ENCODE peak calls at places on chromosomes 16 and 17, in four cellular contexts. O is upper lobe of left lung, H is suprapubic skin, M is heart left ventricle. J is an unnamed sample.
A peak's percentile ranks its signal among the peaks of the same experiment; 100 is the strongest.

GRCh38 chr17:74749262-74750038 is 1.0 kb downstream of the NHERF1 start:
- DNase-seq in O (peak; percentile 90), H (no peak), M (no peak), J (no peak)

GRCh38 chr17:82031303-82031884 is at the start of gene RAC3:
- DNase-seq in O (peak; percentile 85), H (no peak), M (no peak), J (no peak)

GRCh38 chr16:75593825-75594820 is 27.9 kb downstream of the GABARAPL2 start:
- DNase-seq in O (no peak), H (no peak), M (no peak), J (no peak)

GRCh38 chr17:80104321-80104955 is 3.1 kb downstream of the GAA start:
- DNase-seq in O (no peak), H (no peak), M (no peak), J (no peak)

GRCh38 chr17:49071106-49071505 is 61.5 kb upstream of the B4GALNT2 start:
- DNase-seq in O (no peak), H (no peak), M (no peak), J (no peak)

GRCh38 chr16:76653390-76654026 is 376.3 kb downstream of the CNTNAP4 start:
- DNase-seq in O (no peak), H (no peak), M (no peak), J (no peak)

GRCh38 chr16:4373356-4373908 is 1.8 kb downstream of the VASN start:
- DNase-seq in O (no peak), H (peak; percentile 80), M (no peak), J (no peak)

GRCh38 chr17:1373710-1374237 is 26.2 kb downstream of the YWHAE start:
- DNase-seq in O (no peak), H (no peak), M (no peak), J (no peak)

GRCh38 chr17:56592487-56593072 is 919 bp upstream of the NOG start:
- DNase-seq in O (peak; percentile 95), H (no peak), M (peak; percentile 35), J (peak; percentile 46)

GRCh38 chr16:87560428-87561199 is 41.7 kb upstream of the JPH3 start:
- DNase-seq in O (peak; percentile 68), H (peak; percentile 86), M (peak; percentile 57), J (no peak)

GRCh38 chr17:39634384-39634871 is 2.5 kb upstream of the STARD3 start:
- DNase-seq in O (no peak), H (no peak), M (no peak), J (no peak)

GRCh38 chr17:62628845-62629555 is 1.5 kb downstream of the MRC2 start:
- DNase-seq in O (no peak), H (no peak), M (peak; percentile 47), J (no peak)
- H3K4me3 ChIP-seq in O (peak overlapping the region; percentile 53), H (peak overlapping the region; percentile 81), M (peak overlapping the region; percentile 60), J (peak overlapping the region; percentile 53)

GRCh38 chr17:75891605-75892555 is 4.9 kb downstream of the TRIM65 start:
- DNase-seq in O (peak; percentile 58), H (no peak), M (no peak), J (no peak)
- TF ChIP-seq POLR2A in O (no peak), H (no peak), M (no peak), J (no peak)

GRCh38 chr16:70407811-70408274 is 31.1 kb downstream of the ST3GAL2 start:
- DNase-seq in O (no peak), H (no peak), M (no peak), J (no peak)
- H3K4me3 ChIP-seq in O (no peak overlapping the region), H (no peak overlapping the region), M (no peak overlapping the region), J (no peak overlapping the region)

DNA sequence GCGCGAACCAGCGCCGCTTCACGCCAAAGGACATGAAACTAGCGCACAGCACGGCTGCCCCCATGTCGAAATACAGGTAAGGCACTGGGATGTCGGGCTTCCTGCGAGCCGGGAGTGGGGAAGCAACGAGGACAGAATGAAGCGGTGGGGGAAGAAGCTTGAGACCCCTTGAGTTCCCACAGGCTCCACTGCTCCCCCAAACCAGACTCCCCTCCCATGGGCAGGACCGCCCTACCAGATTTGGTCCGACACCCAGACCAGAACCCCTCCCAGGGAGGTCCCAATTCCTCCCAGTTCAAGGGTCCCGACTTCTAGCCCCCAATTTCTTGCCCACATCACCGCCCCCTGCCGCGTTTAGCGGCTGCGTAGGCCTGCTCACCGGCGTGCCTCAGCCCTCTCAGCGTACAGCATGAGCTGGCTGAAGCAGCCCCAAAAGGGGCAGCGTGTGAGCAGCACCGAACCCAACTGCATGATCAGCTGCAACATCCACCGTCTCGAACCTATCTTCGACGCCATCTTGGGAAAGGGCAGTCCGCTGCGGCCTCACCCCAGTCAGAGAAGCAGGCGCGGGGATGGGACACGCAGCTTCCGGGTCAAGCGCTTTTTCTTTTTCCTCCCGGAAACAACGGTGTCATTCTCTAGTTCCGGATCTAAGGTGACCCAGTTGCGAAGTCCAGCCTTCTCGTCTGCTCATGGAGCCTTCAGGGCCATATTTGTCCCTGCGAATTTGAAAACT is at the start of gene TMEM101:
- DNase-seq in O (peak; percentile 88), H (peak; percentile 95), M (peak; percentile 92), J (peak; percentile 86)
- TF ChIP-seq POLR2A in O (peak; percentile 57), H (no peak), M (no peak), J (no peak)

GRCh38 chr17:42586514-42587230 is 9.1 kb upstream of the PSMC3IP start:
- DNase-seq in O (no peak), H (no peak), M (no peak), J (no peak)
- H3K4me3 ChIP-seq in O (no peak overlapping the region), H (no peak overlapping the region), M (no peak overlapping the region), J (no peak overlapping the region)

GRCh38 chr16:23710504-23710903 is 2.5 kb downstream of the ERN2 start:
- DNase-seq in O (no peak), H (no peak), M (no peak), J (no peak)
- TF ChIP-seq POLR2A in O (no peak), H (no peak), M (no peak), J (no peak)

DNA sequence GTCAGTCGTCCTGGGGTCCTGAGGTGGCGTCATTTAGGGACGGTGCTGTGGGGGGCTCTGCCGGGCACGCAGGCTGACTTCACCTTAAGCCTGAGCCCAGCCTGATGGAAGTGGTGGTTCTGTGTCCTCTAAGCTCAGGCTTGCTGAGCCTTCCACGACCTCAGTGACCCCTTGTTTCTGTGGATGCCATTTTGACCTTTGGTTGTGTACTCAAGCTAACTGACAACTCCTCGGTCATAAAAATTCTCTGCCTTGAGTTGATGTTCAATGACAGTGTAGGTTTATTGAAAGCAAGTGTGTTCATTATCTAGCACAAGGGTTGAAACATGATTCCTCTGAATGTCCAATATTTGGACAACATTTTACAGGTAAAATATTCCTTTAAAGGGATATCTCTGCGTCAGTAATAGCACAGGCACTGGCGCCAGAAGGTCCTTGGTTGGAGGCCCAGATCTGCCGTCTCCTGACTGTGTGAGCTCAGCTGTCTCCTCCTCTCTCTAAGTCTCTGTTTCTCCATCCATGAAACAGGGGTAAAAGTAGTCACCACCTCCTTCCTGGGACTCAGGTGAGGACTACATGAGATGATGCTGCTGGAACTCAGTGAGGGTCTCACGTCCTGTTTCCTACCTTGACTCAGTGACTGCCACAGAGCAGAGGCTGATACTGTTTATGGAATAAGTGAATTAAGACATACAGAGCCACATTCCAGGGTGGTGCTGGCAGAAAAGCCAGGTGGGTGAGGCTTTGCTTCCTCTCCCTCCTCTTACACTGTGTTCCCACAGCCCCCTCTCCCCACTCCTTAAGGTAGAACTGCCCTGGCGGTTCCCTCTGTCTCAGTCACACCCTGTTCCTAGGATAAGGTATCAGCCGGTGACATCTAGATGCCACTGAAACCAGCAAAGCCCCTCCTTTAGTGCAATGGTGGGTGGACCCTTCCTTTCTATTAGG is 75.7 kb downstream of the IRF8 start:
- DNase-seq in O (no peak), H (no peak), M (no peak), J (no peak)
- H3K4me3 ChIP-seq in O (no peak overlapping the region), H (no peak overlapping the region), M (no peak overlapping the region), J (no peak overlapping the region)

GRCh38 chr17:47650525-47651522 is 1.1 kb downstream of the KPNB1 start:
- DNase-seq in O (peak; percentile 98), H (peak; percentile 97), M (peak; percentile 98), J (peak; percentile 96)
- TF ChIP-seq POLR2A in O (no peak), H (no peak), M (no peak), J (no peak)

GRCh38 chr16:2210386-2211365 is at the start of gene BRICD5:
- DNase-seq in O (no peak), H (no peak), M (no peak), J (peak; percentile 74)

GRCh38 chr16:2208772-2209171 is 1.9 kb downstream of the BRICD5 start:
- DNase-seq in O (peak; percentile 66), H (no peak), M (no peak), J (no peak)

GRCh38 chr16:2210009-2210332 is 692 bp downstream of the BRICD5 start:
- DNase-seq in O (peak; percentile 70), H (no peak), M (no peak), J (no peak)

GRCh38 chr16:2208308-2208707 is 2.4 kb downstream of the BRICD5 start:
- DNase-seq in O (peak; percentile 81), H (no peak), M (no peak), J (no peak)

DNA sequence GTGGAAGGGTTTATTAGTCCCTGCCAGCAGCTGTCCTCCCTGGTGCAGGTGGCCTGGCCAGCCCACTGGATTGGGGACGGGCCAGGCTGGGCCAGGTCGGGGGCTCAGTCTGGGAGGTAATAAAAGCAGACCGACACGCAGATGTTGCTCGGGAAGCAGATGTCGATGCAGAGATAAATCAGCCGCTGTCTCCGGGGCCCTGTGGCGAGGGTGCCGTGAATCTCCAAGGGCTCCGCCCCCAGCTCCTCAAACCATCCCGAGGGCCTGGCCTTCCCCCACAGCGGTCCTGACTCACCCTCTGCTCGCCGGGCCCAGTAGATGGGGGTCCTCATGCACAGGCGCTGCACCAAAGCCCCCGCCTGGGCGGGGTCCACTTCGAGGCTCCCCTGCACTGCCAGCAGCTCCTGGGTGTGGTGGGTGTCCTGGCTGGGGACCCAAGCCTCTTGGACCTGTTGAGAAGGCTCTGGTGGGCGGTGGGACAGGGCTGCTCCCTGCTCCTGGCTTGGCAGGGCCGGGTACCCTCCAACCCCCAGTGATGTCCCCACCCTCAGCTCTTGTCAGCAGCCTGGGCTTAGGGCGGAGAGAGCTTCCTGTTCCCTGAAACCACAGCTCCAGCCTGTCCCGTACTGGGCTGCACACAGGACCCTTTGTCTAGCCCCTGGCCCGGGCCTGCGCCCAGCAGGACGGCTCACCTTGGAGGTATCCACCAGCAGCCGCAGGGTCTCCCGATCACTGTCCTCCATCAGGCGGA is 1.2 kb downstream of the BRICD5 start:
- DNase-seq in O (peak; percentile 74), H (no peak), M (no peak), J (no peak)
- H3K4me3 ChIP-seq in O (no peak overlapping the region), H (no peak overlapping the region), M (no peak overlapping the region), J (no peak overlapping the region)